ENCODE peak calls at places on chromosomes 13 and 19, in four cellular contexts. H, D, R and O are unnamed samples.

GRCh38 chr13:82717249-82717648 is 1165.0 kb downstream of the SLITRK1 start:
- DNase-seq in D (no peak), R (no peak), H (no peak), O (no peak)

GRCh38 chr13:110499621-110500281 is 61.8 kb downstream of the RAB20 start:
- DNase-seq in R (no peak), H (no peak), D (no peak), O (no peak)

GRCh38 chr13:72586519-72586918 is 140.9 kb downstream of the MZT1 start:
- DNase-seq in R (no peak), H (no peak), D (no peak), O (no peak)

GRCh38 chr13:98039261-98039660 is 85.8 kb downstream of the IPO5 start:
- DNase-seq in R (no peak), D (no peak), H (no peak), O (no peak)

GRCh38 chr13:63680704-63681103 is 2265.1 kb upstream of the PCDH20 start:
- DNase-seq in H (no peak), R (peak; percentile 1), D (no peak), O (no peak)

GRCh38 chr19:51651216-51651846 is 4.7 kb upstream of the SIGLEC14 start:
- DNase-seq in R (no peak), D (no peak), H (no peak), O (no peak)

GRCh38 chr13:42401376-42401775 is 129.4 kb downstream of the AKAP11 start:
- DNase-seq in H (no peak), D (no peak), R (no peak), O (no peak)

GRCh38 chr19:38277969-38278680 is 13.8 kb downstream of the SPINT2 start:
- DNase-seq in R (no peak), H (peak; percentile 52), D (no peak), O (no peak)

GRCh38 chr19:29737461-29738000 is 22.5 kb upstream of the C19orf12 start:
- DNase-seq in R (no peak), H (no peak), D (no peak), O (no peak)

GRCh38 chr13:46797468-46798237 is 692 bp upstream of the ESD start:
- DNase-seq in D (peak; percentile 36), R (no peak), H (no peak), O (no peak)

GRCh38 chr13:104799152-104799551 is 1732.9 kb upstream of the SLC10A2 start:
- DNase-seq in H (no peak), R (no peak), D (no peak), O (no peak)

GRCh38 chr19:42284066-42284501 is 15.0 kb downstream of the CIC start:
- DNase-seq in H (peak; percentile 95), D (no peak), R (no peak), O (no peak)

GRCh38 chr13:110520431-110521295 is 40.9 kb downstream of the RAB20 start:
- DNase-seq in R (no peak), H (no peak), D (no peak), O (no peak)

GRCh38 chr19:4291200-4291732 is 10.9 kb downstream of the TMIGD2 start:
- DNase-seq in H (peak; percentile 69), R (no peak), D (no peak), O (no peak)

GRCh38 chr13:112752711-112753541 is 63.1 kb downstream of the ATP11A start:
- DNase-seq in H (no peak), D (no peak), R (no peak), O (no peak)

GRCh38 chr13:111156421-111156820 is 41.3 kb downstream of the ARHGEF7 start:
- DNase-seq in D (no peak), R (no peak), H (no peak), O (no peak)

GRCh38 chr13:61410669-61411297 is 4.9 kb downstream of the PCDH20 start:
- DNase-seq in D (peak; percentile 5), R (no peak), H (peak; percentile 44), O (no peak)

GRCh38 chr13:98665638-98665995 is 86.9 kb downstream of the SLC15A1 start:
- DNase-seq in H (no peak), R (no peak), D (no peak), O (no peak)

GRCh38 chr19:36573948-36574726 is 1.0 kb upstream of the ZNF529 start:
- DNase-seq in D (peak; percentile 13), H (no peak), R (no peak), O (no peak)

GRCh38 chr13:94115054-94115453 is 364.4 kb downstream of the DCT start:
- DNase-seq in H (no peak), D (no peak), R (no peak), O (no peak)

GRCh38 chr13:44866512-44866911 is 122.8 kb downstream of the NUFIP1 start:
- DNase-seq in H (no peak), D (no peak), R (no peak), O (no peak)

GRCh38 chr13:96091932-96092253 is 2.0 kb downstream of the HS6ST3 start:
- DNase-seq in D (no peak), R (no peak), H (no peak), O (no peak)

GRCh38 chr19:39802958-39803357 is 24.3 kb downstream of the LEUTX start:
- DNase-seq in H (no peak), R (no peak), D (no peak), O (no peak)

GRCh38 chr13:80921556-80921955 is 580.6 kb upstream of the SPRY2 start:
- DNase-seq in R (no peak), D (no peak), H (no peak), O (no peak)

GRCh38 chr13:24864579-24864978 is 100.6 kb downstream of the RNF17 start:
- DNase-seq in D (no peak), R (no peak), H (no peak), O (no peak)

GRCh38 chr13:112898786-112899617 is 70.0 kb upstream of the MCF2L start:
- DNase-seq in D (no peak), H (no peak), R (no peak), O (no peak)

GRCh38 chr13:24134772-24135171 is 25.7 kb upstream of the SPATA13 start:
- DNase-seq in D (no peak), R (no peak), H (no peak), O (no peak)

GRCh38 chr13:32408296-32408998 is 19.5 kb downstream of the N4BP2L1 start:
- DNase-seq in R (no peak), H (no peak), D (no peak), O (no peak)

GRCh38 chr13:21625366-21625765 is 21.4 kb upstream of the MICU2 start:
- DNase-seq in D (peak; percentile 61), H (peak; percentile 36), R (no peak), O (no peak)

GRCh38 chr19:2043269-2043641 is 7.8 kb downstream of the MKNK2 start:
- DNase-seq in R (no peak), H (no peak), D (no peak), O (no peak)

GRCh38 chr19:18895038-18895827 is 725 bp downstream of the CERS1 start:
- DNase-seq in H (peak; percentile 95), D (peak; percentile 79), R (no peak), O (no peak)

GRCh38 chr13:19075418-19075817 is 106.2 kb downstream of the TUBA3C start:
- DNase-seq in H (no peak), R (no peak), D (no peak), O (no peak)

GRCh38 chr13:107284168-107284567 is 716.2 kb upstream of the ARGLU1 start:
- DNase-seq in H (no peak), D (no peak), R (no peak), O (no peak)

GRCh38 chr13:51726446-51727185 is 77.3 kb downstream of the DHRS12 start:
- DNase-seq in R (no peak), D (no peak), H (no peak), O (no peak)

GRCh38 chr13:83929147-83929546 is 46.9 kb upstream of the SLITRK1 start:
- DNase-seq in H (no peak), R (no peak), D (no peak), O (no peak)

GRCh38 chr13:78827471-78827870 is 168.5 kb upstream of the OBI1 start:
- DNase-seq in R (no peak), H (no peak), D (no peak), O (no peak)

GRCh38 chr13:96769874-96770273 is 224.4 kb downstream of the OXGR1 start:
- DNase-seq in D (no peak), H (peak; percentile 35), R (no peak), O (no peak)

GRCh38 chr13:76884167-76884566 is 2.0 kb downstream of the KCTD12 start:
- DNase-seq in D (no peak), H (no peak), R (peak; percentile 33), O (no peak)

DNA sequence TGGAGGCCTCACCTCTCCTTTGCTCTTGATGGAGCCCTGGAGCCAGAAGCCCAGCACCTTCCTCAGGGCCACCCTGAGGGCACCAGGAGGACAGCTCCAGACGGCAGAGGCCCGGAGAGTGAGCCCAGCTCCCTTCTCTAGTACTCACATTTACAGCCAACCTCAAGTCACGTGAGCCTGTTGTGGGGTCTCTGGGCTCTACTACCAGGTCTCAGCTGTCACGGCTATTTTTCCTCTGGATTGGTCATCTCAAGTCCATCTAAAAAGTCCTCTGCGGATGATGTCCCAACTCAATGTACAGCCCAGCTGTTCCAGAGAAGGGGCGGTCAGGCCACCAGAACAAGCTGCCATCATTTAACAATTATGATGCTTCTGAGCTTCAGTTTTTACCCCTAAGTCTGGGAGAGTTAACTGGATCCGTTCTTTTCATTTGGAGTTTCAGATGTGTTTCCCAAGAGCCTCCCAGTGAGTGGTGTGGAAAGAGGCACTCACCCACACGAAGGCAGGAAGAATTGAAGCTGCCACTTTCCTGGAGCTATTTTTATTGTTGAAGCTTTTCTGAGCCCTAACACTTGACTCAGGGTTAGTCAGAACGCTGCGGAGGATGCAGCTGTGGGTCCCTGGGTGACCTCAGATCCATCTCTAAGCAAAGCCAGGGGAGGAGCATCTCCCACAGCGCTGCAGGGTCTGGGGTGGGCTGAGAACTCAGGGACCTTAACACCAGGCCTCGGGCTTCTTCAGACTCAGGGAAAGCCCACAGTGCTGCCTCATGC is 143.5 kb upstream of the UBL3 start:
- DNase-seq in H (no peak), R (no peak), D (no peak), O (no peak)
- TF ChIP-seq TCF12 in H (peak; percentile 55), R (no peak), D (no peak), O (no peak)

GRCh38 chr13:50415428-50415827 is 400.2 kb downstream of the KCNRG start:
- DNase-seq in R (no peak), H (no peak), D (no peak), O (no peak)
- TF ChIP-seq TCF12 in R (no peak), H (no peak), D (no peak), O (no peak)

DNA sequence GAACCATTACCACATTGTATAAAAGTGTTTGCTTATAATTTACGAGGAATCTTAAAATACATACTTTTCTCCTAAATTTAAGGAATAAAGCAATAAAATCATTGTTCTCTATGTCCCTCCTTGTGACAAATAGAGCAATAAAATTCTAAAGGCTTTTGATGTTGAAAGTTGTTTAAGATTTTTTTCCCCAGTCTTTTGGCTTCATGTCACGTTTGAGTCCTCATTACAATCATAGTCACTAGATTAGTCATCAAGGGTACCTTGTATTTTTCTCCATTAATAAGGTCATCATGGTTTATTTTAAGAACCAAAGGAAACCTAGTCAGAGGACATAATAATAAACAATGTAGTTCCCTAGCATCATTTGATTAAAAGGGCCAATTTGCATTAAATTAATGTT is 3.2 kb downstream of the WBP4 start:
- DNase-seq in D (no peak), H (no peak), R (no peak), O (no peak)
- TF ChIP-seq TCF12 in D (no peak), H (peak; percentile 14), R (no peak), O (no peak)

GRCh38 chr13:101258071-101258470 is 158.2 kb downstream of the NALCN start:
- DNase-seq in D (peak; percentile 9), R (no peak), H (no peak), O (peak; percentile 66)
- TF ChIP-seq TCF12 in D (no peak), R (no peak), H (peak; percentile 31), O (no peak)

GRCh38 chr19:15251010-15251748 is 18.9 kb upstream of the EPHX3 start:
- DNase-seq in H (no peak), D (no peak), R (no peak), O (no peak)
- TF ChIP-seq TCF12 in H (no peak), D (no peak), R (no peak), O (no peak)